ENCODE peak calls at places on chromosomes 2 and 18, in seven cellular contexts. One of them, this sample, is unnamed.
A peak's percentile ranks its signal among the peaks of the same experiment; 100 is the strongest.

GRCh38 chr2:73984922-73985317 is 210 bp downstream of the TET3 start:
- DNase-seq in NCI-H1417: peak; percentile 73
- DNase-seq in GM13977: peak; percentile 74
- DNase-seq in WTC11: peak; percentile 47
- DNase-seq in IMR-90: no peak
- DNase-seq in tibial nerve: no peak
- DNase-seq in activated T-cell treated with anti-CD3 and anti-CD28 coated beads for 1 hour: peak; percentile 61
- DNase-seq in this sample: peak; percentile 60

GRCh38 chr2:33521791-33522281 is 45.4 kb downstream of the RASGRP3 start:
- DNase-seq in NCI-H1417: no peak
- DNase-seq in GM13977: no peak
- DNase-seq in WTC11: no peak
- DNase-seq in IMR-90: no peak
- DNase-seq in tibial nerve: no peak
- DNase-seq in activated T-cell treated with anti-CD3 and anti-CD28 coated beads for 1 hour: no peak
- DNase-seq in this sample: no peak

GRCh38 chr2:189673661-189674373 is 653 bp upstream of the ANKAR start:
- DNase-seq in NCI-H1417: no peak
- DNase-seq in GM13977: no peak
- DNase-seq in WTC11: no peak
- DNase-seq in IMR-90: no peak
- DNase-seq in tibial nerve: no peak
- DNase-seq in activated T-cell treated with anti-CD3 and anti-CD28 coated beads for 1 hour: no peak
- DNase-seq in this sample: no peak

GRCh38 chr2:234368861-234369261 is 128.0 kb downstream of the ARL4C start:
- DNase-seq in NCI-H1417: peak; percentile 49
- DNase-seq in GM13977: no peak
- DNase-seq in WTC11: no peak
- DNase-seq in IMR-90: peak; percentile 28
- DNase-seq in tibial nerve: peak; percentile 30
- DNase-seq in activated T-cell treated with anti-CD3 and anti-CD28 coated beads for 1 hour: peak; percentile 36
- DNase-seq in this sample: peak; percentile 69

GRCh38 chr2:109497447-109497846 is 116.3 kb downstream of the SEPTIN10 start:
- DNase-seq in NCI-H1417: peak; percentile 74
- DNase-seq in GM13977: no peak
- DNase-seq in WTC11: no peak
- DNase-seq in IMR-90: peak; percentile 95
- DNase-seq in tibial nerve: no peak
- DNase-seq in activated T-cell treated with anti-CD3 and anti-CD28 coated beads for 1 hour: no peak
- DNase-seq in this sample: no peak

GRCh38 chr2:120381192-120381591 is 35.3 kb downstream of the INHBB start:
- DNase-seq in NCI-H1417: peak; percentile 39
- DNase-seq in GM13977: no peak
- DNase-seq in WTC11: no peak
- DNase-seq in IMR-90: no peak
- DNase-seq in tibial nerve: no peak
- DNase-seq in activated T-cell treated with anti-CD3 and anti-CD28 coated beads for 1 hour: no peak
- DNase-seq in this sample: no peak

GRCh38 chr2:236679906-236680305 is 110.3 kb downstream of the ACKR3 start:
- DNase-seq in NCI-H1417: no peak
- DNase-seq in GM13977: no peak
- DNase-seq in WTC11: no peak
- DNase-seq in IMR-90: peak; percentile 40
- DNase-seq in tibial nerve: no peak
- DNase-seq in activated T-cell treated with anti-CD3 and anti-CD28 coated beads for 1 hour: no peak
- DNase-seq in this sample: no peak

GRCh38 chr18:67742954-67743353 is 226.4 kb upstream of the DSEL start:
- DNase-seq in NCI-H1417: no peak
- DNase-seq in GM13977: no peak
- DNase-seq in WTC11: no peak
- DNase-seq in IMR-90: peak; percentile 12
- DNase-seq in tibial nerve: no peak
- DNase-seq in activated T-cell treated with anti-CD3 and anti-CD28 coated beads for 1 hour: no peak
- DNase-seq in this sample: no peak

GRCh38 chr2:160345102-160345501 is 145.0 kb upstream of the ITGB6 start:
- DNase-seq in NCI-H1417: no peak
- DNase-seq in GM13977: no peak
- DNase-seq in WTC11: no peak
- DNase-seq in IMR-90: no peak
- DNase-seq in tibial nerve: no peak
- DNase-seq in activated T-cell treated with anti-CD3 and anti-CD28 coated beads for 1 hour: no peak
- DNase-seq in this sample: no peak

GRCh38 chr2:189608799-189609422 is 28.3 kb upstream of the SLC40A1 start:
- DNase-seq in NCI-H1417: no peak
- DNase-seq in GM13977: no peak
- DNase-seq in WTC11: no peak
- DNase-seq in IMR-90: peak; percentile 63
- DNase-seq in tibial nerve: no peak
- DNase-seq in activated T-cell treated with anti-CD3 and anti-CD28 coated beads for 1 hour: no peak
- DNase-seq in this sample: no peak

GRCh38 chr2:134727385-134727784 is 8.6 kb upstream of the TMEM163 start:
- DNase-seq in NCI-H1417: no peak
- DNase-seq in GM13977: no peak
- DNase-seq in WTC11: no peak
- DNase-seq in IMR-90: no peak
- DNase-seq in tibial nerve: no peak
- DNase-seq in activated T-cell treated with anti-CD3 and anti-CD28 coated beads for 1 hour: no peak
- DNase-seq in this sample: no peak

GRCh38 chr2:122003196-122003595 is 247.7 kb downstream of the TSN start:
- DNase-seq in NCI-H1417: no peak
- DNase-seq in GM13977: no peak
- DNase-seq in WTC11: no peak
- DNase-seq in IMR-90: no peak
- DNase-seq in tibial nerve: no peak
- DNase-seq in activated T-cell treated with anti-CD3 and anti-CD28 coated beads for 1 hour: no peak
- DNase-seq in this sample: no peak

GRCh38 chr2:231715988-231716616 is 7.8 kb downstream of the PTMA start:
- DNase-seq in NCI-H1417: no peak
- DNase-seq in GM13977: no peak
- DNase-seq in WTC11: no peak
- DNase-seq in IMR-90: peak; percentile 62
- DNase-seq in tibial nerve: no peak
- DNase-seq in activated T-cell treated with anti-CD3 and anti-CD28 coated beads for 1 hour: no peak
- DNase-seq in this sample: no peak

GRCh38 chr2:121038831-121039230 is 246.2 kb downstream of the TFCP2L1 start:
- DNase-seq in NCI-H1417: peak; percentile 87
- DNase-seq in GM13977: no peak
- DNase-seq in WTC11: no peak
- DNase-seq in IMR-90: no peak
- DNase-seq in tibial nerve: no peak
- DNase-seq in activated T-cell treated with anti-CD3 and anti-CD28 coated beads for 1 hour: no peak
- DNase-seq in this sample: no peak

GRCh38 chr2:173964565-173965371 is 405 bp downstream of the SP3 start:
- DNase-seq in NCI-H1417: peak; percentile 74
- DNase-seq in GM13977: peak; percentile 82
- DNase-seq in WTC11: peak; percentile 82
- DNase-seq in IMR-90: peak; percentile 83
- DNase-seq in tibial nerve: peak; percentile 73
- DNase-seq in activated T-cell treated with anti-CD3 and anti-CD28 coated beads for 1 hour: peak; percentile 81
- DNase-seq in this sample: peak; percentile 95